ENCODE peak calls at places on chromosomes 2 and 18, in four cellular contexts. B is GM12878, T is H1, A is HepG2. L is an unnamed sample.

GRCh38 chr2:173435574-173435973 is 80.9 kb downstream of the CDCA7 start:
- DNase-seq in B (no peak), T (no peak), A (no peak), L (no peak)

GRCh38 chr18:50633992-50634391 is 74.1 kb downstream of the MAPK4 start:
- DNase-seq in B (no peak), T (no peak), A (no peak), L (no peak)

GRCh38 chr2:172743143-172743542 is 7.5 kb downstream of the RAPGEF4 start:
- DNase-seq in B (no peak), T (no peak), A (no peak), L (no peak)

GRCh38 chr2:72104821-72105588 is 42.7 kb downstream of the CYP26B1 start:
- DNase-seq in B (no peak), T (no peak), A (peak), L (no peak)

GRCh38 chr2:18169121-18169786 is 290.8 kb downstream of the KCNS3 start:
- DNase-seq in B (no peak), T (no peak), A (no peak), L (no peak)

GRCh38 chr2:45178854-45179253 is 169.6 kb upstream of the SIX2 start:
- DNase-seq in B (no peak), T (no peak), A (no peak), L (no peak)

GRCh38 chr18:58005036-58005435 is 39.0 kb upstream of the NEDD4L start:
- DNase-seq in B (no peak), T (no peak), A (no peak), L (no peak)

GRCh38 chr2:178764097-178764496 is 43.1 kb downstream of the TTN start:
- DNase-seq in B (no peak), T (no peak), A (no peak), L (no peak)

GRCh38 chr2:188292446-188293239 is 969 bp downstream of the GULP1 start:
- DNase-seq in B (no peak), T (no peak), A (no peak), L (peak)

GRCh38 chr18:62201870-62202269 is 14.8 kb downstream of the RELCH start:
- DNase-seq in B (no peak), T (no peak), A (no peak), L (no peak)

GRCh38 chr2:14826518-14826917 is 194.0 kb downstream of the LRATD1 start:
- DNase-seq in B (no peak), T (no peak), A (no peak), L (no peak)

GRCh38 chr2:129709030-129709955 is 270.2 kb upstream of the RAB6C start:
- DNase-seq in B (no peak), T (no peak), A (no peak), L (no peak)

GRCh38 chr2:109516445-109517117 is 97.2 kb downstream of the SEPTIN10 start:
- DNase-seq in B (no peak), T (peak), A (peak), L (peak)

GRCh38 chr2:219172231-219173154 is 2.7 kb upstream of the SLC23A3 start:
- DNase-seq in B (no peak), T (no peak), A (no peak), L (no peak)

GRCh38 chr18:49563701-49564100 is 1.8 kb downstream of the LIPG start:
- DNase-seq in B (no peak), T (no peak), A (no peak), L (no peak)

GRCh38 chr2:17894551-17894950 is 16.1 kb downstream of the KCNS3 start:
- DNase-seq in B (no peak), T (no peak), A (no peak), L (no peak)

GRCh38 chr2:128643221-128644065 is 324.8 kb upstream of the HS6ST1 start:
- DNase-seq in B (no peak), T (no peak), A (no peak), L (no peak)

GRCh38 chr2:156322681-156323211 is 9.8 kb downstream of the NR4A2 start:
- DNase-seq in B (no peak), T (no peak), A (no peak), L (no peak)

GRCh38 chr2:148303166-148303565 is 282.3 kb downstream of the MBD5 start:
- DNase-seq in B (no peak), T (peak), A (no peak), L (peak)

GRCh38 chr2:50492452-50492851 is 539.5 kb downstream of the NRXN1 start:
- DNase-seq in B (peak), T (peak), A (peak), L (peak)

GRCh38 chr2:174343638-174344455 is 9.1 kb downstream of the SP9 start:
- DNase-seq in B (no peak), T (no peak), A (no peak), L (no peak)

GRCh38 chr2:150204449-150204848 is 283.0 kb downstream of the RND3 start:
- DNase-seq in B (no peak), T (no peak), A (no peak), L (no peak)

GRCh38 chr18:2926528-2926927 is 79.7 kb downstream of the EMILIN2 start:
- DNase-seq in B (no peak), T (no peak), A (no peak), L (no peak)

GRCh38 chr2:27920148-27920885 is 29.8 kb downstream of the BABAM2 start:
- DNase-seq in B (no peak), T (no peak), A (peak), L (no peak)

GRCh38 chr2:133026536-133027177 is 356.7 kb upstream of the LYPD1 start:
- DNase-seq in B (no peak), T (peak), A (no peak), L (peak)

GRCh38 chr2:100957971-100958653 is 44.0 kb upstream of the RPL31 start:
- DNase-seq in B (no peak), T (no peak), A (no peak), L (no peak)

GRCh38 chr2:147161746-147162145 is 683.1 kb upstream of the ACVR2A start:
- DNase-seq in B (no peak), T (no peak), A (no peak), L (no peak)
- H3K4me3 ChIP-seq in B (no peak), T (no peak), A (no peak), L (no peak)

GRCh38 chr2:181896286-181896685 is 4.8 kb downstream of the ITPRID2 start:
- DNase-seq in B (no peak), T (no peak), A (no peak), L (no peak)

GRCh38 chr2:181894381-181894780 is 2.9 kb downstream of the ITPRID2 start:
- DNase-seq in B (no peak), T (no peak), A (no peak), L (no peak)

GRCh38 chr2:181892795-181893435 is 1.4 kb downstream of the ITPRID2 start:
- DNase-seq in B (no peak), T (no peak), A (peak), L (no peak)

GRCh38 chr2:181891966-181892794 is 650 bp downstream of the ITPRID2 start:
- DNase-seq in B (no peak), T (peak), A (peak), L (peak)

GRCh38 chr2:181895788-181896187 is 4.3 kb downstream of the ITPRID2 start:
- DNase-seq in B (no peak), T (no peak), A (no peak), L (no peak)
- TF ChIP-seq SUZ12 in B (no peak), T (no peak), A (no peak), L (no peak)

DNA sequence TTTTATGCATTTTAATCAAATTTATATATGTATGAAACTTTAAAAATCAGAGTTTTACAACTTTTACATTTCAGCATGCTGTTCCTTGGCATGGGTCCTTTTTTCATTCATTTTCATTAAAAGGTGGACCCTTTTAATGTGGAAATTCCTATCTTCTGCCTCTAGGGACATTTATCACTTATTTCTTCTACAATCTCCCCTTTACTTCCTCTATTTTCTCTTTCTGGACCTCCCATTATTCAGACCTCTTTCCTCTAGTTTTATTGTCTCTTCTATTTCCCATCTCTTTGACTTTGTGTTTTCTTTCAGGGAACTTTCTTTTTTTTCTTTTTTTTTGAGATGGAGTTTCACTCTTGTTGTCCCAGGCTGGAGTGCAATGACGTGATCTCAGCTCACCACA is 5.7 kb downstream of the PROC start:
- DNase-seq in B (no peak), T (no peak), A (no peak), L (no peak)
- H3K4me3 ChIP-seq in B (no peak), T (peak), A (no peak), L (peak)

GRCh38 chr2:203261326-203262159 is 22.7 kb downstream of the CYP20A1 start:
- DNase-seq in B (no peak), T (no peak), A (peak), L (no peak)
- TF ChIP-seq SUZ12 in B (no peak), T (no peak), A (no peak), L (no peak)

GRCh38 chr2:202638710-202639109 is 3.9 kb downstream of the FAM117B start:
- DNase-seq in B (no peak), T (no peak), A (no peak), L (no peak)
- H3K4me3 ChIP-seq in B (no peak), T (no peak), A (no peak), L (no peak)

GRCh38 chr2:64203131-64204005 is 59.1 kb upstream of the PELI1 start:
- DNase-seq in B (no peak), T (no peak), A (no peak), L (no peak)
- TF ChIP-seq SUZ12 in B (no peak), T (no peak), A (no peak), L (no peak)

GRCh38 chr18:77084757-77085035 is 47.9 kb downstream of the MBP start:
- DNase-seq in B (no peak), T (no peak), A (no peak), L (no peak)

GRCh38 chr18:77088977-77089795 is 43.4 kb downstream of the MBP start:
- DNase-seq in B (no peak), T (peak), A (no peak), L (no peak)

GRCh38 chr18:77086034-77086433 is 46.5 kb downstream of the MBP start:
- DNase-seq in B (no peak), T (no peak), A (no peak), L (no peak)

GRCh38 chr18:77087391-77088141 is 45.0 kb downstream of the MBP start:
- DNase-seq in B (no peak), T (no peak), A (no peak), L (no peak)

GRCh38 chr18:77086656-77087390 is 45.8 kb downstream of the MBP start:
- DNase-seq in B (no peak), T (no peak), A (no peak), L (no peak)
- H3K4me3 ChIP-seq in B (no peak), T (peak), A (peak), L (peak)

GRCh38 chr2:240319855-240320560 is 115.5 kb upstream of the GPC1 start:
- DNase-seq in B (no peak), T (peak), A (no peak), L (peak)
- TF ChIP-seq SUZ12 in B (no peak), T (no peak), A (no peak), L (no peak)